ENCODE peak calls at places on chromosomes 4 and X, in four cellular contexts. J, F, X and A are unnamed samples. For H3K36me3 and H3K4me1, the result is how much of the 10 kb centered on the place peaks cover.

GRCh38 chrX:109840585-109840984 is 107.5 kb upstream of the ACSL4 start:
- DNase-seq in F (no peak), J (no peak), X (peak), A (no peak)

GRCh38 chr4:10730590-10730989 is 46.0 kb upstream of the CLNK start:
- DNase-seq in X (no peak), J (no peak), F (no peak), A (no peak)

GRCh38 chr4:128548381-128548780 is 260.8 kb upstream of the PGRMC2 start:
- DNase-seq in J (no peak), F (no peak), X (no peak), A (no peak)

GRCh38 chrX:20418379-20418778 is 151.7 kb upstream of the RPS6KA3 start:
- DNase-seq in J (no peak), F (no peak), X (no peak), A (no peak)

GRCh38 chr4:111031180-111031579 is 408.3 kb upstream of the PITX2 start:
- DNase-seq in X (no peak), J (no peak), F (no peak), A (no peak)

GRCh38 chrX:78595901-78596502 is 63.1 kb downstream of the RTL3 start:
- DNase-seq in F (no peak), X (peak), J (no peak), A (no peak)

GRCh38 chr4:20319785-20320184 is 68.1 kb downstream of the SLIT2 start:
- DNase-seq in F (no peak), X (no peak), J (no peak), A (no peak)

GRCh38 chrX:40891798-40892197 is 156.5 kb upstream of the MED14 start:
- DNase-seq in F (no peak), X (no peak), J (no peak), A (no peak)

GRCh38 chr4:168689791-168690190 is 192.9 kb downstream of the PALLD start:
- DNase-seq in F (no peak), J (no peak), X (no peak), A (no peak)

GRCh38 chrX:71612256-71612655 is 6.1 kb downstream of the CXCR3 start:
- DNase-seq in F (no peak), J (no peak), X (no peak), A (no peak)

GRCh38 chr4:134666640-134667039 is 465.1 kb upstream of the PABPC4L start:
- DNase-seq in J (no peak), F (no peak), X (no peak), A (no peak)

GRCh38 chr4:44927361-44928061 is 201.2 kb upstream of the GNPDA2 start:
- DNase-seq in X (no peak), J (no peak), F (no peak), A (no peak)

GRCh38 chr4:117085185-117085701 is at the start of gene TRAM1L1:
- DNase-seq in F (peak), X (peak), J (peak), A (peak)

GRCh38 chrX:124984140-124984813 is 335.4 kb upstream of the TEX13C start:
- DNase-seq in J (no peak), X (no peak), F (no peak), A (no peak)

GRCh38 chr4:154781126-154781982 is at the start of gene RBM46:
- DNase-seq in J (no peak), X (no peak), F (no peak), A (peak)

GRCh38 chr4:31657859-31658258 is 937.7 kb downstream of the PCDH7 start:
- DNase-seq in X (no peak), J (no peak), F (no peak), A (no peak)

GRCh38 chrX:65601530-65602281 is 65.7 kb upstream of the MSN start:
- DNase-seq in F (no peak), X (peak), J (peak), A (peak)

GRCh38 chr4:8543623-8544022 is 36.6 kb upstream of the GPR78 start:
- DNase-seq in X (no peak), F (no peak), J (no peak), A (peak)

GRCh38 chrX:1453951-1454785 is 1.5 kb upstream of the ASMTL start:
- DNase-seq in J (peak), X (peak), F (peak), A (peak)

GRCh38 chr4:8891255-8891645 is 19.6 kb upstream of the HMX1 start:
- DNase-seq in J (no peak), X (no peak), F (no peak), A (no peak)

GRCh38 chr4:138112389-138112788 is 129.8 kb downstream of the SLC7A11 start:
- DNase-seq in F (no peak), X (no peak), J (no peak), A (no peak)

GRCh38 chrX:16488959-16489358 is 161.0 kb upstream of the S100G start:
- DNase-seq in J (no peak), F (no peak), X (no peak), A (no peak)

GRCh38 chr4:57249083-57249482 is 138.9 kb upstream of the IGFBP7 start:
- DNase-seq in X (no peak), F (no peak), J (no peak), A (no peak)

GRCh38 chrX:46965125-46965758 is 53.0 kb downstream of the JADE3 start:
- DNase-seq in J (no peak), F (no peak), X (no peak), A (no peak)

GRCh38 chr4:116733368-116733767 is 352.0 kb downstream of the TRAM1L1 start:
- DNase-seq in J (no peak), F (no peak), X (no peak), A (no peak)

GRCh38 chrX:1224954-1225353 is 12.5 kb upstream of the CRLF2 start:
- DNase-seq in X (no peak), F (no peak), J (peak), A (no peak)

GRCh38 chr4:14967982-14968381 is 34.3 kb upstream of the CPEB2 start:
- DNase-seq in F (no peak), X (no peak), J (no peak), A (no peak)

GRCh38 chr4:8690216-8690786 is 97.7 kb downstream of the CPZ start:
- DNase-seq in F (no peak), X (peak), J (peak), A (peak)

GRCh38 chrX:55056820-55057690 is 17.8 kb upstream of the PAGE2B start:
- DNase-seq in J (no peak), X (no peak), F (no peak), A (no peak)

GRCh38 chr4:162392938-162393337 is 229.1 kb upstream of the FSTL5 start:
- DNase-seq in J (no peak), X (no peak), F (no peak), A (no peak)

GRCh38 chrX:13666836-13667235 is 13.9 kb downstream of the TCEANC start:
- DNase-seq in F (no peak), X (no peak), J (no peak), A (no peak)

GRCh38 chrX:39484159-39484558 is 613.6 kb downstream of the BCOR start:
- DNase-seq in F (no peak), X (no peak), J (no peak), A (no peak)

GRCh38 chr4:145770124-145770523 is 90.2 kb downstream of the C4orf51 start:
- DNase-seq in F (no peak), J (no peak), X (no peak), A (no peak)
- H3K36me3 ChIP-seq in F (under half), J (under half), X (under half), A (under half)

GRCh38 chr4:106294062-106294461 is 21.9 kb downstream of the TBCK start:
- DNase-seq in J (no peak), F (no peak), X (no peak), A (no peak)
- TF ChIP-seq POLR2A in J (no peak), F (no peak), X (no peak), A (no peak)

DNA sequence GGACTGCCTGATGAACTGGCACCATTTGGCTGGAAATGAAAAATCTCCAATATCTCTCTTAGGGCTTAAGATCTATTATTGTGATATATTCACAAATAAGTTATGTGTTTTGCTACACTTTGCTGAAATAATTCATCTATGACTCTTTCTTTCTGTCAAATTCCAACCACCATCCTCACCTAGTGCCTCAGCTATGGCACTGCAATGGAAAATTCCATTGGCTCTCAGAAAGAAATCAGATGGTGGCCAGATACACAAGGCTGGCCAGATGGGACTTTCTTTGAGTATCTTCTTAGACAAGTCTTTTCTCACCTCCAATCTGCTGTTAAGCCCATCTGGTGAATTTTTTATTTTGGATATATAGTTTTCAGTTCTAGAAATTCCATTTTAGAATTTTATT is 28.0 kb downstream of the NAT8L start:
- DNase-seq in X (no peak), J (no peak), F (no peak), A (no peak)
- H3K4me1 ChIP-seq in X (under half), J (under half), F (under half), A (under half)

GRCh38 chr4:3207531-3208037 is 41.4 kb upstream of the MSANTD1 start:
- DNase-seq in J (no peak), F (no peak), X (no peak), A (no peak)

GRCh38 chr4:3210467-3210866 is 38.5 kb upstream of the MSANTD1 start:
- DNase-seq in J (peak), X (peak), F (peak), A (no peak)

GRCh38 chr4:3209551-3210325 is 39.2 kb upstream of the MSANTD1 start:
- DNase-seq in J (peak), F (no peak), X (no peak), A (no peak)

GRCh38 chr4:3206439-3207100 is 42.4 kb upstream of the MSANTD1 start:
- DNase-seq in X (no peak), J (no peak), F (no peak), A (no peak)

GRCh38 chr4:3208826-3209225 is 40.1 kb upstream of the MSANTD1 start:
- DNase-seq in F (peak), X (no peak), J (no peak), A (no peak)
- H3K36me3 ChIP-seq in F (under half), X (half or more), J (half or more), A (half or more)

DNA sequence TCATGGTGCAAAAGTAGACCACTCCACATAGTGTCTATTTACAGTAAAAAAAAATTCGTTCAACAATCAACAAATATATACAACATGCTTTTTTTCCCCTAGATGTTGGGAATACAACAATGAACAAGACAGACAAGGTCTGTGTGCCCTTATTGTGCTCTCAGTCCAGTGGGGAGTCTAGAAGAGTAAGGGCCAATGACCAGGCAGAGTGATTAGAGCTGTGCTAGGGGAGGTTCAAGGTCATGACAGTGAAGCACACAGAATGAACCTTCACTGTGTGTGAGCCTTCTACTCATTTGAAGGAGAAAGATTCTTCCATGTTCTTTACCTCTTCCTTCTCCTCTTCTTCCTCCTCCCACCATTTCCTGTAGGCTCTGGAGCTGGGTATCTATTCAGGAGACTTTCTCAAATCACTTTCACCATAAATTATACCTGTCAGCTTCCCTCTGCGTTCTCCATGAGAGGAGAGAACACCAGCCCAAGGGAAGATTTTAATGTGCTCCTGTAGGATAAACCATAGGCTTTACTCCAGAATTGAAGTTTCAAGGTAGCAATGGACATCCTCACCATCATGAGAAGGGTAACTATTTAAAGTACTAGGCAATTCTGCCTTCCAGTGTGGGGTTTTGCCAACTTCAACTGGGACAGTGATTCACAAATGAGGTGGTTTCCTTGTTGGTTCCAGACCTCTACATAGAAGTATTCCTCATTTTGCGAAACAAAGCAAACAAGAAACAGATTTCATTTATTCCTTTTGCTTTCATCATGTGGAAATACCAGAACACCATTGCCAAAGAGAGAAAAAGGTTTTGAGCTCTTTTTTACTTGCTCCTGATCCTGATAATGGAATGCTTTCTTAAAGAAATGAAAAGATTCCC is 246.9 kb upstream of the GPC4 start:
- DNase-seq in J (no peak), F (no peak), X (no peak), A (no peak)
- TF ChIP-seq POLR2A in J (no peak), F (no peak), X (no peak), A (no peak)

GRCh38 chr4:146335763-146336412 is 121.5 kb downstream of the REELD1 start:
- DNase-seq in X (no peak), F (no peak), J (no peak), A (no peak)
- H3K4me1 ChIP-seq in X (under half), F (under half), J (under half), A (under half)